ENCODE peak calls at places on chromosome 21, in seven cellular contexts. M is pancreas, B is right atrium auricular region, G is fibroblast of lung, N is body of pancreas, C is tibial artery, Z is esophagus muscularis mucosa. K is an unnamed sample.

GRCh38 chr21:43986544-43987451 is 25.3 kb upstream of the TRAPPC10 start:
- DNase-seq in G (no peak), B (no peak), M (no peak), Z (no peak), C (no peak), N (no peak), K (no peak)

GRCh38 chr21:28771790-28772501 is 220.7 kb downstream of the LTN1 start:
- DNase-seq in M (no peak), B (no peak), Z (no peak), N (no peak), C (no peak), G (peak), K (no peak)

GRCh38 chr21:40120944-40121575 is 253.8 kb downstream of the PCP4 start:
- DNase-seq in G (peak), M (no peak), N (no peak), B (no peak), C (no peak), Z (no peak), K (no peak)

GRCh38 chr21:35882791-35883240 is 177.5 kb downstream of the SETD4 start:
- DNase-seq in M (peak), Z (no peak), B (no peak), C (no peak), G (peak), N (peak), K (no peak)

GRCh38 chr21:32917392-32918135 is 108.2 kb upstream of the OLIG2 start:
- DNase-seq in Z (no peak), G (no peak), B (no peak), C (no peak), N (no peak), M (no peak), K (no peak)

GRCh38 chr21:29606613-29607012 is 307.9 kb downstream of the BACH1 start:
- DNase-seq in M (no peak), G (no peak), B (no peak), Z (no peak), C (no peak), N (no peak), K (no peak)

GRCh38 chr21:15031790-15032357 is 32.9 kb downstream of the NRIP1 start:
- DNase-seq in B (no peak), N (no peak), C (no peak), Z (no peak), G (no peak), M (no peak), K (no peak)

GRCh38 chr21:26169061-26169610 is 1.4 kb downstream of the APP start:
- DNase-seq in N (peak), Z (no peak), M (peak), B (peak), C (peak), G (peak), K (peak)

GRCh38 chr21:16071082-16071481 is 341.3 kb downstream of the USP25 start:
- DNase-seq in M (no peak), Z (no peak), B (no peak), C (no peak), N (no peak), G (peak), K (no peak)

DNA sequence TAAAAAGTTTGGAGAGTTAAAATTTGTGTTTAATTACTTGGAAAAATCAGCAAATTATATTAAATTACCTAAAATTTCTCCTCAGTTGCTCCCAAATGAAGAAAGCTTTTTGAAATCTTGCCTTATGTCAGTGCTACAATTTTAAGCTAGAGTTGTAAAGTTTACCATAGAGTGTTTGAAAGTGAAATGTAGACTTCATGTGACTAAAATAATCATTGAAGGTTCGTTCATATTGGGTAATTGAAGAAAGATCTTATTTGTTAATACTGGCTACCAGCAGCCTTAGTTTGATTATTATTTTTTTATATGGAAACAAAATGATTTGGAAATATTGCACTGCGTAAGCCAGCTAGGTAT is 4.4 kb downstream of the DYRK1A start:
- DNase-seq in C (no peak), Z (no peak), M (no peak), N (no peak), B (no peak), G (no peak), K (no peak)
- H3K4me3 ChIP-seq in C (no peak), Z (no peak), M (no peak), N (no peak), B (no peak), G (peak), K (no peak)

GRCh38 chr21:34519013-34519412 is 7.0 kb upstream of the KCNE1 start:
- DNase-seq in Z (no peak), G (no peak), N (no peak), C (no peak), B (no peak), M (no peak), K (no peak)
- H3K4me3 ChIP-seq in Z (no peak), G (no peak), N (no peak), C (no peak), B (no peak), M (no peak), K (no peak)

GRCh38 chr21:46096997-46097825 is 701 bp upstream of the COL6A2 start:
- DNase-seq in G (peak), Z (peak), M (peak), C (peak), N (peak), B (peak), K (peak)
- H3K4me3 ChIP-seq in G (peak), Z (peak), M (peak), C (peak), N (no peak), B (peak), K (peak)

DNA sequence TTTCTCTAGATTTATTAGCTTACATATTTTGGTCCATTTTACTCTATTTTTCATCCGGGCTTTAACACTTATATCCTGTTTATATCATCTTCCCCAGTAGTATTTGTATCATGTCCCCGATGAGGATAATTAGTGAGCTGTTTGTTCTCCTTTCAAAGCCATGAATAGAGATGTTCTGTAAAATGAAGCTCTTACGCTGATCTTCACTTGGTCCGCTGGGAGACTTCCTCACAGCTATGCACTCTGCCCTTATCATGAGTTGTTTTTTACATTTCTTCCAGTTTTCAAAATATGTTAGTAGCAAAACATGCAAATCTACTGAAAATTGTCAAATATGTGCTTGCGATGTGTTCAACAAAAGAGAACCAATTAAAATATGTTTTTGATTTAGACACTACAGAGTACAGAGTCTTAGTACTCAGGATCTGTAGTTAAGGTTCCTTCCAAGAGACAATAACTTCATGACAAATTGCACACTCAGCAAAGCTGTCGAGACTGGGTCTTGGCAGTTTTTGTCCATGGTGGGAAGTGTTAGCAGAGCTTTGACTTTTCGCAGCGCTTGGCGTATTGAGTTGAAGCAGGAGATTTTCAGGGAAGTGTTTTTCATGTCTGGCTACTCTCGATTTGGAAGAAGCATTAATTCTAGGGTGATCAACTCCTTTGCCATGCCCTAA is 292.0 kb upstream of the ADAMTS5 start:
- DNase-seq in M (no peak), C (no peak), Z (no peak), N (no peak), B (no peak), G (no peak), K (no peak)
- H3K4me3 ChIP-seq in M (no peak), C (no peak), Z (no peak), N (no peak), B (no peak), G (no peak), K (no peak)

GRCh38 chr21:31330144-31330483 is 13.9 kb downstream of the TIAM1 start:
- DNase-seq in C (no peak), G (no peak), B (no peak), Z (no peak), N (no peak), M (no peak), K (no peak)

GRCh38 chr21:31332525-31332924 is 11.5 kb downstream of the TIAM1 start:
- DNase-seq in B (no peak), N (no peak), G (no peak), C (no peak), M (no peak), Z (no peak), K (no peak)

GRCh38 chr21:31329431-31330143 is 14.5 kb downstream of the TIAM1 start:
- DNase-seq in Z (no peak), B (no peak), M (no peak), G (no peak), N (no peak), C (no peak), K (no peak)

GRCh38 chr21:31331231-31331630 is 12.8 kb downstream of the TIAM1 start:
- DNase-seq in C (no peak), N (no peak), G (no peak), Z (no peak), M (no peak), B (no peak), K (no peak)

DNA sequence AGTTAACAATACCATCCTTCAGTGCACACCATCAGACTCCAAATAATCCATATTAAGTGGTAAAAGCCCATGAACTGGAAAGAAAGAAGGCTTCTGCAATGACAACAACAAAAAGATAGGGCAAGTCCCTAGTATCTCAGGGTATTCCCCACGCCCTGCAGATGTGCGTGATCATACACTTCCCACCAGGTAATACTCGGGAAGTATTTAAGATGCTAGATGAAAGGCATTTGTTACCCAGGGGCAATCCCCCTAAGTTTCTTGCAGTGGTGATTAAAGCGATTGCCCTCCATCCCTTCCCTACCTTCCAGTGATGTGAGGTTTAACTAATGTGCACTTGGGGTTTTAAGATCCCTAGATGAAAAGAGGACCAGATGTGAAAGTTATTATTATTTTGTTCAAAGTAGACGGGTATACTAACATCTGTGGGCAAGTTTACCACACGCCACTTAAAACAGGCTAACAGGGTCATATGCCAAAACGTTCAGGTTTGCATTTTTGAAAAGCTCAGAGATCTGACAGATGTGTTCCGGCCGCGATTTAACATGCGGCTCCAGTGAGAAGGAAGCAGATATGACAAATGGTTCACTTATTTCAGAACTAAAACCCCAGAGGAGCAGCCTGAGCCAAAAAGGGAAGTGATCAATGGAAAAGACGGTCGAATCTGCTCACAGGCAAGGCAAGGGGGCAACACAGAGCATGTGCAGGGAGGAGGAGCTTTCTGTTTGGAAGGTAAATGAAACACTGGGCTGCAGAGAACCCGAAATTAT is 17.4 kb downstream of the TIAM1 start:
- DNase-seq in N (no peak), Z (no peak), M (no peak), C (no peak), B (no peak), G (no peak), K (peak)
- H3K4me3 ChIP-seq in N (no peak), Z (no peak), M (no peak), C (no peak), B (no peak), G (no peak), K (no peak)

GRCh38 chr21:42784276-42784675 is 95.1 kb downstream of the WDR4 start:
- DNase-seq in G (no peak), M (no peak), B (no peak), N (no peak), Z (no peak), C (no peak), K (no peak)
- H3K4me3 ChIP-seq in G (no peak), M (no peak), B (no peak), N (no peak), Z (peak), C (no peak), K (no peak)

GRCh38 chr21:46637952-46638746 is 2.7 kb downstream of the PRMT2 start:
- DNase-seq in M (no peak), C (no peak), Z (no peak), N (no peak), G (no peak), B (no peak), K (no peak)
- H3K4me3 ChIP-seq in M (no peak), C (peak), Z (peak), N (no peak), G (peak), B (no peak), K (no peak)

GRCh38 chr21:42075686-42076471 is 4.8 kb downstream of the UMODL1 start:
- DNase-seq in B (no peak), Z (no peak), C (no peak), M (no peak), N (no peak), G (no peak), K (no peak)

GRCh38 chr21:42069327-42069726 is 1.8 kb upstream of the UMODL1 start:
- DNase-seq in Z (no peak), G (no peak), B (no peak), C (no peak), N (no peak), M (no peak), K (no peak)

GRCh38 chr21:42071146-42071737 is at the start of gene UMODL1:
- DNase-seq in M (no peak), B (no peak), Z (no peak), C (no peak), G (no peak), N (no peak), K (no peak)

GRCh38 chr21:42068592-42068991 is 2.5 kb upstream of the UMODL1 start:
- DNase-seq in M (no peak), B (no peak), Z (no peak), G (no peak), N (no peak), C (no peak), K (no peak)

DNA sequence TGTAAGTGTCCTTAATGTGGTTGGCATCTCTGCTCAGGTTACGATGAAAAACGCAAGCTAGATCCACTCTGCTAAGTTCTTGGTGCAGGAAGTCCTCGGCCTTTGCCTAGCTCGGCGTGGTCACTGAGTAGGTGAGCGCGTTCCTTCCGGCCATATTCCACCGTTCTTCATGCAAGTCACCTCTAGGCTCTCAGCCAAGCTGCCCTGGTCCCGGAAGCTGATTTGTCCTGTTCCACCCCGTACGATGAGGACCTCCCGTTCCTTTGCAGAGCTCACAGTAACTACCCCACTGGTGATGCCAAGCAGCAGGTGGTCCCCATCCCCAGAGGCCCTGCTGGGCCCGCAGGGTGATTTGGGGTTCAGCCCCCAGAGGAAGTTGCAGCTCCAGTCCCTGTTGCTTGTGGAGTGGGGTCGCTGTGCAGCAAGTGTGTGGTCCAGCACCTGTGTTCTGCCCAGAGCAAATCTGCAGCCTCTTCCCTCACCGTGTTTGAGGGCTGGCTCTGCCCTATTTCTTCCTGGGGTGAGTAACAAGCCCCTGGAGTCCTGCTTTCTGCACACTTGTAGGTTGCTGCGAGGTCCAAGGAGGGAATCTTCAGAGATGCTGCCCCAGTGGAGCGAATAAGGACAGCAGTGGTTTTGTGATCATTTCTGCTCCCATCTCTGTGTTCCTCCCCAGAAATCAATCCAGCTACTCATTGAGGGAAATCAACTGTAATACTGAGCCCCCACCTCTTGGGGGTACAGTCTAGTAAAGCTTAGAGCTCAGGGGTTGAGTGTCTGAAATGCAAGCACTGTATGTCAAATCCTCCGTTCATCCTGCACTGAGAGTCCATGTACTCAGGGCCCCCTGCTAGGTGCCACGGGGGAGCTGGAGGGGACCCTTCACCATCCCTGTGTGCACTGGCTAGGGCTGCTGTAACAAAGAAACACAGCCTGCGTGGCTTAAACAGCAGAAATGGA is 2.3 kb downstream of the UMODL1 start:
- DNase-seq in B (no peak), C (no peak), Z (no peak), M (no peak), N (no peak), G (no peak), K (no peak)
- H3K4me3 ChIP-seq in B (no peak), C (no peak), Z (no peak), M (no peak), N (no peak), G (no peak), K (no peak)

DNA sequence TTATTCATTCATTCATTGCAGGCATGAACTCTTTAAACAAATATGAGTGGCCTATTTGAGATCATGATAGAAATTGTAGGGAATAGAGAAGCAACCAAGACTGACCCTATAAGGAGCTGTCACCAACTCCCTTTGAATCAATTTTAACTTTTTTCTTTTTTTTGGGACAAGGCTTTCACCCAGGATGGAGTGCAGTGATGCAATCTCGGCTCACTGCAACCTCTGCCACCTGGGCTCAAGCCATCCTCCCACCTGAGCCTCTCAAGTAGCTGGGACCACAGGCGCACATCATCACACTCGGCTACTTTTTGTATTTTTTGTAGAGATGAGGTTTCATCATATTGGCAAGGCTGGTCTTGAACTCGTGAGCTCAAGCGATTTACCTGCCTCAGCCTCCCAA is 17.1 kb upstream of the ATP5PO start:
- DNase-seq in C (no peak), G (no peak), Z (no peak), B (no peak), N (no peak), M (no peak), K (no peak)
- H3K4me3 ChIP-seq in C (peak), G (no peak), Z (peak), B (no peak), N (no peak), M (no peak), K (peak)

K was measured in transverse colon.